ENCODE peak calls at places on chromosome 12, in five cellular contexts. P is endothelial cell, J is T-helper 9 cell, E is non-pigmented ciliary epithelial cell, N is stomach. W is an unnamed sample.
A peak's percentile ranks its signal among the peaks of the same experiment; 100 is the strongest.

GRCh38 chr12:110780448-110780847 is 37.8 kb upstream of the PPP1CC start:
- DNase-seq in E (no peak), J (no peak), N (no peak), P (no peak), W (no peak)

GRCh38 chr12:47156167-47156736 is 76.5 kb upstream of the AMIGO2 start:
- DNase-seq in P (no peak), E (no peak), J (no peak), N (no peak), W (no peak)

GRCh38 chr12:11687538-11687937 is 38.1 kb downstream of the ETV6 start:
- DNase-seq in N (no peak), P (no peak), J (no peak), E (no peak), W (no peak)

GRCh38 chr12:65632131-65632855 is 192.0 kb upstream of the HMGA2 start:
- DNase-seq in N (no peak), E (no peak), P (no peak), J (no peak), W (no peak)

GRCh38 chr12:38123566-38124246 is 192.9 kb upstream of the ALG10B start:
- DNase-seq in P (no peak), J (no peak), E (no peak), N (no peak), W (no peak)

GRCh38 chr12:53380104-53380796 is at the start of gene SP1:
- DNase-seq in E (no peak), P (peak; percentile 85), J (peak; percentile 98), N (peak; percentile 94), W (peak; percentile 89)

GRCh38 chr12:27777141-27777540 is 2.9 kb upstream of the KLHL42 start:
- DNase-seq in J (no peak), E (no peak), P (no peak), N (no peak), W (no peak)

GRCh38 chr12:50799908-50800307 is 36.0 kb downstream of the ATF1 start:
- DNase-seq in N (no peak), J (no peak), E (no peak), P (no peak), W (no peak)

GRCh38 chr12:77940011-77940423 is 109.3 kb downstream of the NAV3 start:
- DNase-seq in J (no peak), N (no peak), E (peak; percentile 76), P (no peak), W (no peak)

GRCh38 chr12:100845095-100845494 is 50.5 kb downstream of the ANO4 start:
- DNase-seq in J (no peak), N (no peak), E (no peak), P (no peak), W (no peak)

GRCh38 chr12:71636704-71637115 is 26.9 kb downstream of the ZFC3H1 start:
- DNase-seq in J (no peak), N (no peak), E (no peak), P (peak; percentile 22), W (peak; percentile 55)